ENCODE peak calls at places on chromosome 18, in eight cellular contexts. F is neuronal stem cell, W is H7, N is IMR-90, X is heart left ventricle, Y is hepatocyte, U is stomach, S is thyroid gland. R is an unnamed sample.
A peak's percentile ranks its signal among the peaks of the same experiment; 100 is the strongest.

GRCh38 chr18:28884304-28884703 is 707.4 kb upstream of the CDH2 start:
- DNase-seq in Y (no peak), S (no peak), U (no peak), X (no peak), W (no peak), N (peak; percentile 2), F (no peak), R (no peak)

GRCh38 chr18:54825626-54826344 is 2.5 kb upstream of the RAB27B start:
- DNase-seq in U (no peak), N (no peak), Y (no peak), S (no peak), F (no peak), X (no peak), W (no peak), R (no peak)

GRCh38 chr18:57780318-57781127 is 22.6 kb downstream of the ATP8B1 start:
- DNase-seq in X (no peak), Y (no peak), W (no peak), U (no peak), S (no peak), F (no peak), N (peak; percentile 94), R (no peak)

GRCh38 chr18:52288403-52289004 is 51.5 kb upstream of the DCC start:
- DNase-seq in U (peak; percentile 32), F (peak; percentile 27), Y (peak; percentile 53), S (peak; percentile 2), N (no peak), W (peak; percentile 8), X (no peak), R (peak; percentile 54)

GRCh38 chr18:12777543-12777942 is 74.7 kb downstream of the PSMG2 start:
- DNase-seq in Y (no peak), W (peak; percentile 45), F (no peak), S (no peak), U (no peak), X (no peak), N (no peak), R (no peak)

GRCh38 chr18:59820663-59821062 is 79.1 kb upstream of the PMAIP1 start:
- DNase-seq in F (no peak), W (no peak), S (no peak), U (no peak), N (peak; percentile 34), X (no peak), Y (no peak), R (no peak)

GRCh38 chr18:2497797-2498196 is 73.5 kb downstream of the METTL4 start:
- DNase-seq in W (no peak), U (no peak), Y (no peak), F (no peak), N (no peak), S (no peak), X (no peak), R (no peak)

GRCh38 chr18:40531061-40531460 is 1424.0 kb upstream of the PIK3C3 start:
- DNase-seq in X (no peak), W (no peak), F (no peak), N (peak; percentile 38), U (no peak), S (no peak), Y (no peak), R (no peak)

GRCh38 chr18:79603321-79604204 is 76.0 kb upstream of the CTDP1 start:
- DNase-seq in F (no peak), N (no peak), Y (no peak), X (peak; percentile 17), U (no peak), W (no peak), S (no peak), R (peak; percentile 26)

GRCh38 chr18:80033181-80034067 is 810 bp upstream of the RBFA start:
- DNase-seq in Y (no peak), N (peak; percentile 44), S (no peak), X (no peak), F (no peak), U (no peak), W (peak; percentile 88), R (no peak)

GRCh38 chr18:78871631-78872030 is 108.0 kb upstream of the SALL3 start:
- DNase-seq in N (no peak), Y (no peak), S (peak; percentile 73), F (no peak), W (peak; percentile 12), U (no peak), X (peak; percentile 47), R (no peak)

GRCh38 chr18:35642802-35643201 is 61.3 kb downstream of the GALNT1 start:
- DNase-seq in S (no peak), U (no peak), F (no peak), W (no peak), N (peak; percentile 7), X (no peak), Y (no peak), R (no peak)

GRCh38 chr18:69002233-69002632 is 204.4 kb downstream of the CCDC102B start:
- DNase-seq in X (no peak), W (peak; percentile 10), U (no peak), S (no peak), F (no peak), Y (no peak), N (no peak), R (no peak)

GRCh38 chr18:67425724-67426123 is 90.8 kb downstream of the DSEL start:
- DNase-seq in W (no peak), S (no peak), N (peak; percentile 98), F (no peak), U (no peak), X (no peak), Y (peak; percentile 26), R (no peak)

GRCh38 chr18:33844232-33844631 is 266.2 kb downstream of the ASXL3 start:
- DNase-seq in Y (no peak), U (no peak), W (no peak), F (no peak), N (no peak), S (peak; percentile 73), X (no peak), R (no peak)

GRCh38 chr18:38250981-38251380 is 685.4 kb upstream of the CELF4 start:
- DNase-seq in Y (no peak), F (no peak), S (no peak), N (no peak), U (no peak), W (no peak), X (no peak), R (no peak)

GRCh38 chr18:31209041-31209440 is 46.4 kb upstream of the DSC1 start:
- DNase-seq in N (no peak), U (no peak), X (no peak), S (no peak), W (no peak), F (no peak), Y (no peak), R (no peak)

GRCh38 chr18:51622676-51623075 is 425.2 kb upstream of the MEX3C start:
- DNase-seq in S (no peak), N (no peak), U (no peak), F (peak; percentile 26), X (no peak), W (no peak), Y (no peak), R (no peak)

GRCh38 chr18:11096411-11096810 is 53.0 kb downstream of the PIEZO2 start:
- DNase-seq in S (no peak), N (no peak), U (no peak), X (no peak), F (no peak), Y (no peak), W (no peak), R (no peak)

GRCh38 chr18:2222270-2223185 is 348.8 kb downstream of the METTL4 start:
- DNase-seq in S (no peak), Y (peak; percentile 44), X (no peak), N (no peak), W (no peak), F (no peak), U (no peak), R (no peak)

GRCh38 chr18:37741012-37741586 is 175.5 kb upstream of the CELF4 start:
- DNase-seq in W (no peak), F (no peak), S (no peak), U (no peak), N (no peak), Y (no peak), X (no peak), R (no peak)

GRCh38 chr18:22637787-22638186 is 220.1 kb upstream of the CTAGE1 start:
- DNase-seq in F (no peak), N (peak; percentile 89), U (no peak), S (no peak), W (no peak), Y (peak; percentile 17), X (no peak), R (no peak)
- H3K36me3 ChIP-seq in F (no peaks in the 10 kb centered on the region), N (no peaks in the 10 kb centered on the region), U (no peaks in the 10 kb centered on the region), S (no peaks in the 10 kb centered on the region), W (no peaks in the 10 kb centered on the region), Y (no peaks in the 10 kb centered on the region), X (no peaks in the 10 kb centered on the region), R (no peaks in the 10 kb centered on the region)

DNA sequence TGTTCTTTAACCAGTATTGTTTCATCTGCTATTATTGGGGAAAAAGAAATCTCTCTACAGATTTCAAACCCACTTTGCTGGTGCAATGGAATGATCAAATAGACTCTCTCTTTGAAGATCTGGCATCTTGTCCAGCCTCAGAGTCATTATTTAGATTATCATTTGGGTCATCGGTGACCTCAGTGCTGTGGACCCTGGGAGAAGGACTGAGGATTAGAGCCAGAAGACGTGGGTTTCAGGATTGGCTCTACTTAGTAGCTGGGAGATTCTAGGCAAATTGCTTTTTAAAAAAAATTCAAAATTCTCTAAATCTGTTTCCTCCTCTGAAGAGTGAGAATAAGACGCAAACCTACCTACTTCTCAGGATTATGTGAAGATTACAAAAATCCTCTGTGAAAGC is 107.6 kb upstream of the CTAGE1 start:
- DNase-seq in F (no peak), W (no peak), Y (no peak), N (peak; percentile 35), X (no peak), S (no peak), U (no peak), R (no peak)
- H3K36me3 ChIP-seq in F (no peaks in the 10 kb centered on the region), W (no peaks in the 10 kb centered on the region), Y (no peaks in the 10 kb centered on the region), N (no peaks in the 10 kb centered on the region), X (no peaks in the 10 kb centered on the region), S (no peaks in the 10 kb centered on the region), U (no peaks in the 10 kb centered on the region), R (no peaks in the 10 kb centered on the region)

GRCh38 chr18:46484971-46485370 is 172.0 kb downstream of the LOXHD1 start:
- DNase-seq in F (no peak), N (no peak), S (no peak), W (peak; percentile 63), Y (no peak), X (no peak), U (no peak), R (no peak)
- H3K36me3 ChIP-seq in F (no peaks in the 10 kb centered on the region), N (no peaks in the 10 kb centered on the region), S (no peaks in the 10 kb centered on the region), W (no peaks in the 10 kb centered on the region), Y (no peaks in the 10 kb centered on the region), X (no peaks in the 10 kb centered on the region), U (no peaks in the 10 kb centered on the region), R (no peaks in the 10 kb centered on the region)

GRCh38 chr18:8757598-8757997 is 52.2 kb downstream of the MTCL1 start:
- DNase-seq in Y (no peak), X (no peak), S (no peak), F (no peak), N (no peak), W (no peak), U (no peak), R (no peak)

GRCh38 chr18:8754995-8755955 is 49.9 kb downstream of the MTCL1 start:
- DNase-seq in W (no peak), F (no peak), X (no peak), N (peak; percentile 89), Y (no peak), U (no peak), S (no peak), R (no peak)

GRCh38 chr18:8752329-8752728 is 47.0 kb downstream of the MTCL1 start:
- DNase-seq in X (no peak), F (no peak), S (peak; percentile 41), W (no peak), N (peak; percentile 53), U (no peak), Y (no peak), R (no peak)

GRCh38 chr18:8758466-8758865 is 53.1 kb downstream of the MTCL1 start:
- DNase-seq in N (no peak), U (no peak), W (no peak), F (no peak), S (no peak), X (no peak), Y (no peak), R (no peak)

GRCh38 chr18:8756571-8756970 is 51.2 kb downstream of the MTCL1 start:
- DNase-seq in N (no peak), S (no peak), X (no peak), W (no peak), Y (no peak), F (no peak), U (no peak), R (no peak)
- H3K36me3 ChIP-seq in N (peaks cover 37% of the 10 kb centered on the region), S (no peaks in the 10 kb centered on the region), X (no peaks in the 10 kb centered on the region), W (no peaks in the 10 kb centered on the region), Y (no peaks in the 10 kb centered on the region), F (no peaks in the 10 kb centered on the region), U (no peaks in the 10 kb centered on the region), R (no peaks in the 10 kb centered on the region)

R was measured in left lung.